ENCODE peak calls at places on chromosomes 4 and X, in nine cellular contexts. One of them, this sample, is unnamed.

GRCh38 chr4:19945501-19945900 is 306.2 kb upstream of the SLIT2 start:
- DNase-seq in D721Med: no peak
- DNase-seq in AG09309: no peak
- DNase-seq in CD8-positive, alpha-beta T cell: no peak
- DNase-seq in sigmoid colon: no peak
- DNase-seq in dorsolateral prefrontal cortex: no peak
- DNase-seq in A549: no peak
- DNase-seq in epithelial cell of esophagus: no peak
- DNase-seq in ascending aorta: no peak
- DNase-seq in this sample: no peak

GRCh38 chrX:134761788-134762187 is 103.5 kb upstream of the PLAC1 start:
- DNase-seq in D721Med: no peak
- DNase-seq in AG09309: no peak
- DNase-seq in CD8-positive, alpha-beta T cell: no peak
- DNase-seq in sigmoid colon: no peak
- DNase-seq in dorsolateral prefrontal cortex: no peak
- DNase-seq in A549: no peak
- DNase-seq in epithelial cell of esophagus: peak
- DNase-seq in ascending aorta: no peak
- DNase-seq in this sample: no peak

GRCh38 chrX:27008486-27008885 is 454.7 kb downstream of the PPP4R3C start:
- DNase-seq in D721Med: no peak
- DNase-seq in AG09309: no peak
- DNase-seq in CD8-positive, alpha-beta T cell: no peak
- DNase-seq in sigmoid colon: no peak
- DNase-seq in dorsolateral prefrontal cortex: no peak
- DNase-seq in A549: no peak
- DNase-seq in epithelial cell of esophagus: no peak
- DNase-seq in ascending aorta: no peak
- DNase-seq in this sample: no peak

GRCh38 chr4:90126805-90127204 is 389 bp upstream of the CCSER1 start:
- DNase-seq in D721Med: no peak
- DNase-seq in AG09309: no peak
- DNase-seq in CD8-positive, alpha-beta T cell: no peak
- DNase-seq in sigmoid colon: no peak
- DNase-seq in dorsolateral prefrontal cortex: no peak
- DNase-seq in A549: no peak
- DNase-seq in epithelial cell of esophagus: no peak
- DNase-seq in ascending aorta: no peak
- DNase-seq in this sample: no peak

GRCh38 chr4:39036172-39036571 is 4.0 kb upstream of the TMEM156 start:
- DNase-seq in D721Med: no peak
- DNase-seq in AG09309: no peak
- DNase-seq in CD8-positive, alpha-beta T cell: no peak
- DNase-seq in sigmoid colon: no peak
- DNase-seq in dorsolateral prefrontal cortex: no peak
- DNase-seq in A549: no peak
- DNase-seq in epithelial cell of esophagus: peak
- DNase-seq in ascending aorta: no peak
- DNase-seq in this sample: no peak

GRCh38 chrX:98480606-98481005 is 1596.9 kb downstream of the RPA4 start:
- DNase-seq in D721Med: no peak
- DNase-seq in AG09309: no peak
- DNase-seq in CD8-positive, alpha-beta T cell: no peak
- DNase-seq in sigmoid colon: no peak
- DNase-seq in dorsolateral prefrontal cortex: no peak
- DNase-seq in A549: no peak
- DNase-seq in epithelial cell of esophagus: peak
- DNase-seq in ascending aorta: no peak
- DNase-seq in this sample: no peak

GRCh38 chrX:124086411-124086810 is 124.9 kb downstream of the STAG2 start:
- DNase-seq in D721Med: no peak
- DNase-seq in AG09309: no peak
- DNase-seq in CD8-positive, alpha-beta T cell: peak
- DNase-seq in sigmoid colon: no peak
- DNase-seq in dorsolateral prefrontal cortex: no peak
- DNase-seq in A549: no peak
- DNase-seq in epithelial cell of esophagus: no peak
- DNase-seq in ascending aorta: no peak
- DNase-seq in this sample: no peak

GRCh38 chr4:52914051-52914605 is 52.0 kb downstream of the RASL11B start:
- DNase-seq in D721Med: no peak
- DNase-seq in AG09309: peak
- DNase-seq in CD8-positive, alpha-beta T cell: no peak
- DNase-seq in sigmoid colon: no peak
- DNase-seq in dorsolateral prefrontal cortex: no peak
- DNase-seq in A549: no peak
- DNase-seq in epithelial cell of esophagus: peak
- DNase-seq in ascending aorta: no peak
- DNase-seq in this sample: no peak

GRCh38 chr4:148574941-148575340 is 132.7 kb upstream of the NR3C2 start:
- DNase-seq in D721Med: no peak
- DNase-seq in AG09309: no peak
- DNase-seq in CD8-positive, alpha-beta T cell: no peak
- DNase-seq in sigmoid colon: no peak
- DNase-seq in dorsolateral prefrontal cortex: no peak
- DNase-seq in A549: no peak
- DNase-seq in epithelial cell of esophagus: no peak
- DNase-seq in ascending aorta: no peak
- DNase-seq in this sample: no peak

GRCh38 chr4:142016031-142016430 is 379.6 kb downstream of the IL15 start:
- DNase-seq in D721Med: no peak
- DNase-seq in AG09309: no peak
- DNase-seq in CD8-positive, alpha-beta T cell: no peak
- DNase-seq in sigmoid colon: no peak
- DNase-seq in dorsolateral prefrontal cortex: no peak
- DNase-seq in A549: no peak
- DNase-seq in epithelial cell of esophagus: no peak
- DNase-seq in ascending aorta: no peak
- DNase-seq in this sample: no peak

GRCh38 chr4:40310225-40310624 is 24.9 kb upstream of the CHRNA9 start:
- DNase-seq in D721Med: no peak
- DNase-seq in AG09309: no peak
- DNase-seq in CD8-positive, alpha-beta T cell: no peak
- DNase-seq in sigmoid colon: peak
- DNase-seq in dorsolateral prefrontal cortex: no peak
- DNase-seq in A549: no peak
- DNase-seq in epithelial cell of esophagus: no peak
- DNase-seq in ascending aorta: no peak
- DNase-seq in this sample: no peak

GRCh38 chr4:40308528-40309122 is 26.5 kb upstream of the CHRNA9 start:
- DNase-seq in D721Med: no peak
- DNase-seq in AG09309: no peak
- DNase-seq in CD8-positive, alpha-beta T cell: no peak
- DNase-seq in sigmoid colon: no peak
- DNase-seq in dorsolateral prefrontal cortex: no peak
- DNase-seq in A549: no peak
- DNase-seq in epithelial cell of esophagus: no peak
- DNase-seq in ascending aorta: no peak
- DNase-seq in this sample: no peak

GRCh38 chr4:40307627-40308497 is 27.3 kb upstream of the CHRNA9 start:
- DNase-seq in D721Med: no peak
- DNase-seq in AG09309: no peak
- DNase-seq in CD8-positive, alpha-beta T cell: peak
- DNase-seq in sigmoid colon: peak
- DNase-seq in dorsolateral prefrontal cortex: no peak
- DNase-seq in A549: no peak
- DNase-seq in epithelial cell of esophagus: no peak
- DNase-seq in ascending aorta: no peak
- DNase-seq in this sample: no peak

GRCh38 chr4:40306991-40307390 is 28.1 kb upstream of the CHRNA9 start:
- DNase-seq in D721Med: no peak
- DNase-seq in AG09309: no peak
- DNase-seq in CD8-positive, alpha-beta T cell: no peak
- DNase-seq in sigmoid colon: peak
- DNase-seq in dorsolateral prefrontal cortex: no peak
- DNase-seq in A549: no peak
- DNase-seq in epithelial cell of esophagus: no peak
- DNase-seq in ascending aorta: no peak
- DNase-seq in this sample: no peak

DNA sequence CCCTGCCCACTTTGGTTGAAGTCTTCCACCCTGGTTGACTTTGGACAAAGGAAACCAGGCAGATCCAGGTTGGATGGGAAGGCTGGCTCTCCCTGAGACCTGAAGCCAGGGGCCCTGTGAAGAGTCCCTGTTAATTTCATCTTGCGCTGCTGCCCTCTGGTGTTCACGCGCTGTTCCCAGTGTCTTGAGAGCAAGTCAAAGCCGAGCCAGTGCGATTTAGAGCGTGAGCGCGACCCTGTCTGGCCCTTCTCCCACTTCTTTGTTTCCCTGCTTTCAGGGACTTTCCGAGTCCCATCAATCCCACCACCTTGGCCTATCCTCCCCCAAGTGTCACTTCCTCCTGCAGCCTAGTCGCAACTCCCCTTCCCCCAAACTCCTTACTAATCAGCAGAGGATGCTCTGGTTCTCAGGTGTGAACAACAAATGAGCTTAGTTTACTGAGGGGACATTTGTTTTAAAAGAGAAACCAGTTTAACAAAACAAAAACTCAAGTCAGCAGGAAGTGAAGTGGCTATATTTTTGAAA is 25.8 kb upstream of the CHRNA9 start:
- DNase-seq in D721Med: no peak
- DNase-seq in AG09309: no peak
- DNase-seq in CD8-positive, alpha-beta T cell: peak
- DNase-seq in sigmoid colon: peak
- DNase-seq in dorsolateral prefrontal cortex: peak
- DNase-seq in A549: peak
- DNase-seq in epithelial cell of esophagus: peak
- DNase-seq in ascending aorta: peak
- DNase-seq in this sample: peak
- TF ChIP-seq CTCF in D721Med: peak
- TF ChIP-seq CTCF in AG09309: peak
- TF ChIP-seq CTCF in CD8-positive, alpha-beta T cell: peak
- TF ChIP-seq CTCF in sigmoid colon: peak
- TF ChIP-seq CTCF in dorsolateral prefrontal cortex: peak
- TF ChIP-seq CTCF in A549: peak
- TF ChIP-seq CTCF in epithelial cell of esophagus: peak
- TF ChIP-seq CTCF in ascending aorta: peak
- TF ChIP-seq CTCF in this sample: peak

GRCh38 chr4:168374772-168375523 is 56.4 kb upstream of the DDX60 start:
- DNase-seq in D721Med: no peak
- DNase-seq in AG09309: no peak
- DNase-seq in CD8-positive, alpha-beta T cell: no peak
- DNase-seq in sigmoid colon: no peak
- DNase-seq in dorsolateral prefrontal cortex: no peak
- DNase-seq in A549: no peak
- DNase-seq in epithelial cell of esophagus: no peak
- DNase-seq in ascending aorta: no peak
- DNase-seq in this sample: no peak
- TF ChIP-seq CTCF in D721Med: no peak
- TF ChIP-seq CTCF in AG09309: no peak
- TF ChIP-seq CTCF in CD8-positive, alpha-beta T cell: no peak
- TF ChIP-seq CTCF in sigmoid colon: no peak
- TF ChIP-seq CTCF in dorsolateral prefrontal cortex: no peak
- TF ChIP-seq CTCF in A549: no peak
- TF ChIP-seq CTCF in epithelial cell of esophagus: no peak
- TF ChIP-seq CTCF in ascending aorta: no peak
- TF ChIP-seq CTCF in this sample: no peak

DNA sequence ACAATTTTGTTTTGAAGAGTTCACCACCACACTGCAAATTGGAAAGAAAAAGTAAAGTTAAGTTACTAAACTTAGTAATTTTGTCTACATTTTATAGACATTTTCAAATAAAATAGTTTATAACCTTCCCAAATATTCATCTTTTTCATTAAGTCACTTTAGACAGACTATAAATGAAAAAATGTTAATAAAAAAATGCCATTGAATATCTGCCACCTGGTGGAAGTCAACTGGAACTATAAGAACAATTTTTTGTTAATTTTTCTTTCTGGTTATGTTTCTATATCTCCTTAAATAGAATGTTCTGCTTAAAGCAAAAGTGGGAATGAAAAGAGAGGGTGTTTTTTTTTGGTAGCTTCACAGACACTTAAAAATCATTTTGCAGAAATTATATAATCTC is 534.4 kb upstream of the PCDH10 start:
- DNase-seq in D721Med: no peak
- DNase-seq in AG09309: no peak
- DNase-seq in CD8-positive, alpha-beta T cell: no peak
- DNase-seq in sigmoid colon: no peak
- DNase-seq in dorsolateral prefrontal cortex: no peak
- DNase-seq in A549: no peak
- DNase-seq in epithelial cell of esophagus: peak
- DNase-seq in ascending aorta: no peak
- DNase-seq in this sample: no peak
- TF ChIP-seq CTCF in D721Med: peak
- TF ChIP-seq CTCF in AG09309: peak
- TF ChIP-seq CTCF in CD8-positive, alpha-beta T cell: no peak
- TF ChIP-seq CTCF in sigmoid colon: no peak
- TF ChIP-seq CTCF in dorsolateral prefrontal cortex: peak
- TF ChIP-seq CTCF in A549: no peak
- TF ChIP-seq CTCF in epithelial cell of esophagus: peak
- TF ChIP-seq CTCF in ascending aorta: no peak
- TF ChIP-seq CTCF in this sample: no peak

GRCh38 chr4:188719794-188720193 is 580.6 kb downstream of the TRIML1 start:
- DNase-seq in D721Med: no peak
- DNase-seq in AG09309: no peak
- DNase-seq in CD8-positive, alpha-beta T cell: no peak
- DNase-seq in sigmoid colon: no peak
- DNase-seq in dorsolateral prefrontal cortex: no peak
- DNase-seq in A549: no peak
- DNase-seq in epithelial cell of esophagus: no peak
- DNase-seq in ascending aorta: no peak
- DNase-seq in this sample: no peak
- TF ChIP-seq CTCF in D721Med: no peak
- TF ChIP-seq CTCF in AG09309: peak
- TF ChIP-seq CTCF in CD8-positive, alpha-beta T cell: no peak
- TF ChIP-seq CTCF in sigmoid colon: no peak
- TF ChIP-seq CTCF in dorsolateral prefrontal cortex: no peak
- TF ChIP-seq CTCF in A549: no peak
- TF ChIP-seq CTCF in epithelial cell of esophagus: peak
- TF ChIP-seq CTCF in ascending aorta: no peak
- TF ChIP-seq CTCF in this sample: no peak

GRCh38 chr4:55784747-55785146 is 34.8 kb upstream of the EXOC1L start:
- DNase-seq in D721Med: no peak
- DNase-seq in AG09309: no peak
- DNase-seq in CD8-positive, alpha-beta T cell: no peak
- DNase-seq in sigmoid colon: no peak
- DNase-seq in dorsolateral prefrontal cortex: no peak
- DNase-seq in A549: no peak
- DNase-seq in epithelial cell of esophagus: no peak
- DNase-seq in ascending aorta: no peak
- DNase-seq in this sample: no peak
- TF ChIP-seq CTCF in D721Med: no peak
- TF ChIP-seq CTCF in AG09309: no peak
- TF ChIP-seq CTCF in CD8-positive, alpha-beta T cell: no peak
- TF ChIP-seq CTCF in sigmoid colon: no peak
- TF ChIP-seq CTCF in dorsolateral prefrontal cortex: no peak
- TF ChIP-seq CTCF in A549: no peak
- TF ChIP-seq CTCF in epithelial cell of esophagus: no peak
- TF ChIP-seq CTCF in ascending aorta: no peak
- TF ChIP-seq CTCF in this sample: no peak

GRCh38 chr4:95544433-95545103 is 4.2 kb downstream of the UNC5C start:
- DNase-seq in D721Med: no peak
- DNase-seq in AG09309: no peak
- DNase-seq in CD8-positive, alpha-beta T cell: no peak
- DNase-seq in sigmoid colon: no peak
- DNase-seq in dorsolateral prefrontal cortex: no peak
- DNase-seq in A549: no peak
- DNase-seq in epithelial cell of esophagus: no peak
- DNase-seq in ascending aorta: no peak
- DNase-seq in this sample: no peak
- TF ChIP-seq CTCF in D721Med: no peak
- TF ChIP-seq CTCF in AG09309: no peak
- TF ChIP-seq CTCF in CD8-positive, alpha-beta T cell: no peak
- TF ChIP-seq CTCF in sigmoid colon: no peak
- TF ChIP-seq CTCF in dorsolateral prefrontal cortex: peak
- TF ChIP-seq CTCF in A549: no peak
- TF ChIP-seq CTCF in epithelial cell of esophagus: peak
- TF ChIP-seq CTCF in ascending aorta: no peak
- TF ChIP-seq CTCF in this sample: no peak